ENCODE peak calls at places on chromosomes 7 and 10, in five cellular contexts. B, Y, M, Q and A are unnamed samples.

GRCh38 chr7:70771447-70771846 is 360.5 kb upstream of the GALNT17 start:
- DNase-seq in B (no peak), Y (no peak), M (no peak), Q (no peak), A (no peak)

GRCh38 chr10:69789164-69789576 is 12.5 kb upstream of the COL13A1 start:
- DNase-seq in B (no peak), Y (no peak), M (no peak), Q (no peak), A (no peak)

GRCh38 chr10:80855348-80855971 is 317.8 kb downstream of the SH2D4B start:
- DNase-seq in B (peak), Y (peak), M (no peak), Q (no peak), A (peak)

GRCh38 chr7:42931447-42931833 is 534 bp downstream of the PSMA2 start:
- DNase-seq in B (no peak), Y (no peak), M (no peak), Q (no peak), A (no peak)

GRCh38 chr7:41085244-41085643 is 617.6 kb downstream of the INHBA start:
- DNase-seq in B (no peak), Y (no peak), M (no peak), Q (no peak), A (no peak)

GRCh38 chr10:92074126-92074887 is 150.7 kb downstream of the BTAF1 start:
- DNase-seq in B (no peak), Y (no peak), M (no peak), Q (no peak), A (no peak)

GRCh38 chr7:130292682-130293257 is at the start of gene CPA4:
- DNase-seq in B (peak), Y (no peak), M (peak), Q (peak), A (no peak)

GRCh38 chr10:121553455-121553854 is 44.8 kb downstream of the FGFR2 start:
- DNase-seq in B (no peak), Y (no peak), M (no peak), Q (no peak), A (no peak)

GRCh38 chr10:23375366-23375765 is 30.8 kb upstream of the C10orf67 start:
- DNase-seq in B (no peak), Y (no peak), M (no peak), Q (no peak), A (no peak)

GRCh38 chr10:58282615-58283014 is 13.7 kb downstream of the CISD1 start:
- DNase-seq in B (no peak), Y (peak), M (no peak), Q (no peak), A (peak)

GRCh38 chr10:47339759-47340612 is 8.2 kb upstream of the RBP3 start:
- DNase-seq in B (no peak), Y (no peak), M (no peak), Q (peak), A (no peak)

GRCh38 chr7:116990056-116990455 is 36.8 kb downstream of the ST7 start:
- DNase-seq in B (no peak), Y (no peak), M (no peak), Q (no peak), A (no peak)

GRCh38 chr7:95996174-95996573 is 223.8 kb downstream of the DYNC1I1 start:
- DNase-seq in B (no peak), Y (no peak), M (no peak), Q (no peak), A (no peak)

GRCh38 chr7:140275069-140275961 is 98.5 kb upstream of the KDM7A start:
- DNase-seq in B (no peak), Y (no peak), M (no peak), Q (no peak), A (no peak)

GRCh38 chr10:121994429-121994881 is 5.5 kb downstream of the TACC2 start:
- DNase-seq in B (no peak), Y (no peak), M (no peak), Q (peak), A (no peak)

GRCh38 chr10:132915411-132915810 is 27.0 kb downstream of the CFAP46 start:
- DNase-seq in B (no peak), Y (no peak), M (no peak), Q (no peak), A (no peak)

GRCh38 chr10:26780793-26781601 is 79.8 kb downstream of the ABI1 start:
- DNase-seq in B (peak), Y (no peak), M (no peak), Q (no peak), A (no peak)

GRCh38 chr7:128665057-128665456 is 7.0 kb upstream of the GARIN1A start:
- DNase-seq in B (no peak), Y (no peak), M (no peak), Q (no peak), A (no peak)

GRCh38 chr7:126657599-126658358 is 595.0 kb downstream of the GRM8 start:
- DNase-seq in B (no peak), Y (peak), M (no peak), Q (no peak), A (peak)

GRCh38 chr7:128041203-128041602 is 10.0 kb upstream of the LRRC4 start:
- DNase-seq in B (peak), Y (no peak), M (no peak), Q (no peak), A (no peak)

GRCh38 chr7:16926283-16926682 is 44.5 kb upstream of the AGR3 start:
- DNase-seq in B (peak), Y (no peak), M (no peak), Q (no peak), A (no peak)

GRCh38 chr10:33291053-33291592 is 43.3 kb downstream of the NRP1 start:
- DNase-seq in B (no peak), Y (no peak), M (no peak), Q (no peak), A (no peak)

GRCh38 chr7:154736389-154736788 is 266.5 kb downstream of the PAXIP1 start:
- DNase-seq in B (no peak), Y (no peak), M (no peak), Q (no peak), A (no peak)

GRCh38 chr7:107446531-107446930 is 23.3 kb upstream of the GPR22 start:
- DNase-seq in B (no peak), Y (no peak), M (no peak), Q (no peak), A (no peak)

GRCh38 chr10:75426880-75427279 is 4.5 kb upstream of the LRMDA start:
- DNase-seq in B (no peak), Y (no peak), M (no peak), Q (no peak), A (no peak)

GRCh38 chr7:151539055-151539714 is 19.5 kb upstream of the RHEB start:
- DNase-seq in B (peak), Y (no peak), M (no peak), Q (no peak), A (peak)

GRCh38 chr10:92760609-92761008 is 70.9 kb downstream of the HHEX start:
- DNase-seq in B (no peak), Y (no peak), M (no peak), Q (no peak), A (no peak)

GRCh38 chr7:115879171-115879570 is 151.4 kb downstream of the TFEC start:
- DNase-seq in B (no peak), Y (no peak), M (no peak), Q (no peak), A (no peak)

GRCh38 chr10:124802313-124802675 is 675 bp downstream of the ABRAXAS2 start:
- DNase-seq in B (no peak), Y (peak), M (no peak), Q (no peak), A (peak)

GRCh38 chr7:105521027-105521730 is 892 bp downstream of the PUS7 start:
- DNase-seq in B (peak), Y (peak), M (peak), Q (peak), A (peak)

GRCh38 chr10:20885678-20886077 is 11.4 kb downstream of the NEBL start:
- DNase-seq in B (no peak), Y (no peak), M (no peak), Q (no peak), A (no peak)

GRCh38 chr10:84341538-84341856 is 13.1 kb downstream of the CCSER2 start:
- DNase-seq in B (no peak), Y (no peak), M (no peak), Q (no peak), A (no peak)

GRCh38 chr7:44323381-44324203 is 1.8 kb downstream of the CAMK2B start:
- DNase-seq in B (no peak), Y (no peak), M (no peak), Q (no peak), A (no peak)

GRCh38 chr7:141028767-141029166 is 14.0 kb upstream of the MRPS33 start:
- DNase-seq in B (no peak), Y (no peak), M (no peak), Q (no peak), A (no peak)

GRCh38 chr7:100825760-100826545 is 1.4 kb downstream of the EPHB4 start:
- DNase-seq in B (peak), Y (no peak), M (no peak), Q (no peak), A (peak)

GRCh38 chr10:55374917-55375316 is 573.9 kb upstream of the PCDH15 start:
- DNase-seq in B (no peak), Y (no peak), M (no peak), Q (no peak), A (no peak)

GRCh38 chr7:135617781-135618180 is 44.5 kb upstream of the STMP1 start:
- DNase-seq in B (no peak), Y (no peak), M (no peak), Q (no peak), A (no peak)

GRCh38 chr7:135616136-135616535 is 46.2 kb upstream of the STMP1 start:
- DNase-seq in B (no peak), Y (no peak), M (no peak), Q (no peak), A (no peak)

GRCh38 chr7:135618510-135618909 is 43.8 kb upstream of the STMP1 start:
- DNase-seq in B (no peak), Y (no peak), M (no peak), Q (no peak), A (no peak)

GRCh38 chr7:135620447-135620846 is 41.9 kb upstream of the STMP1 start:
- DNase-seq in B (no peak), Y (no peak), M (no peak), Q (no peak), A (no peak)

DNA sequence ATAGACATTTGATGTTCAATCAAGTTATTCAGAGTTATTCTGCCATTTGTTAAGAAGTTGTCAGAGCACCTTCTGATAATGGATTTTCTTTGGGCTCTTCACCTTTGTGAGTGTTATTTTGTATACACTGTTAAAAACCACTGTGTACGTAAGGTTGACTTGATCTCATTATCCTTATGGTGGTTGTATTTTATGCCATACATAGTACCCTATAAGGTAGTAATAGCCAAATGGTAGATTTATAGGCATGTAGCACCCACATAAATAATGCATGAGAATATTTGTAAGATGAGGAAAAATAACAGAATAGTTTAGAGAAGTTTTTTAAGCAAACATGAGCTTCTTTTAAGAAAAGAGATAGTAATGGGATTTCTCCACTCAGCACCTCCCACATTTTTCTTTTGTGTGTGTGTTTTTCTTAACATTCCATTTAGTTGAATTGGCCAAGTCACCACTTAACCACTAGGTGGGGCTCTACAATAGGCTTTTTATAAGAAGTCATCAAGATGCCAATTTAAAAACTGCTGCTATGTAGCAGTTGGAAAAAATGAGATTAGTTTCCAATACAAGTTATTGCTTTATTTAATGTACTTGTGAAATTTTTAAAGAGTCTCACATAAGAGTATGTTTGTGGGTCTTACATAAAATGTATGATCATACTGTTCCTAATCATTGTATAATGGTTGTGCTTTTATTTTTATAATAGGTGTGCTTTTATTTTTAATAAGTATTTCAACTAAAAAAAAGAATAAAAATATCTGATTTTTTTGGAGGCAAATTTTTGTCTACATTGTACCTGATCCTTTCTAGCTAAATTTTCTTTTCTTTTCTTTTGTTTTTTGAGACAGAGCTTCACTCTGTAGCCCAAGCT is 41.1 kb upstream of the STMP1 start:
- DNase-seq in B (peak), Y (peak), M (peak), Q (no peak), A (peak)
- TF ChIP-seq CTCF in B (peak), Y (peak), M (peak), Q (peak), A (peak)

GRCh38 chr7:112567388-112567787 is 86.6 kb downstream of the LSMEM1 start:
- DNase-seq in B (no peak), Y (no peak), M (no peak), Q (no peak), A (no peak)

GRCh38 chr7:112571852-112572607 is 91.2 kb downstream of the LSMEM1 start:
- DNase-seq in B (no peak), Y (no peak), M (no peak), Q (no peak), A (no peak)

GRCh38 chr7:112566392-112567324 is 85.9 kb downstream of the LSMEM1 start:
- DNase-seq in B (no peak), Y (no peak), M (no peak), Q (no peak), A (no peak)
- TF ChIP-seq CTCF in B (no peak), Y (no peak), M (no peak), Q (no peak), A (no peak)

GRCh38 chr7:119944601-119944972 is 328.4 kb upstream of the KCND2 start:
- DNase-seq in B (no peak), Y (no peak), M (no peak), Q (no peak), A (no peak)
- TF ChIP-seq CTCF in B (no peak), Y (no peak), M (no peak), Q (no peak), A (no peak)

DNA sequence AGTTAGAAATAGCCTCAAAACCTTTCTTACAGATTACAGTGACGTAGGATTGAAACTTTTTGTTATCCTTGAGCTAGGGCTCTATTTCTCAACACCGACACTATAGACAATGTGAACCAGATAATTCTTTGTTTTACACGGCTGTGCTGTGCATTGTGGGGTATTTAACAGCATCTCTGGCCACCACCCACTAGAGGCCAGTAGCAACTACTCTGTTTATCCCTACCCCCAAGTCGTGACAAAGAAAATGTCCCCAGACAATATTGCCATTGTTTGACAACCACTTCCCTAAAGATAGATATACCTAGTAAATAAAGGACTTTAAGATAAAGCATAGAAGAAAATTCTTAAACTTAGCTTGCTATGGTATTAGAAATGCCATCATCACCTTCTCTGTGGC is 359.6 kb downstream of the ARL4A start:
- DNase-seq in B (no peak), Y (no peak), M (no peak), Q (no peak), A (no peak)
- TF ChIP-seq CTCF in B (no peak), Y (no peak), M (no peak), Q (no peak), A (no peak)

DNA sequence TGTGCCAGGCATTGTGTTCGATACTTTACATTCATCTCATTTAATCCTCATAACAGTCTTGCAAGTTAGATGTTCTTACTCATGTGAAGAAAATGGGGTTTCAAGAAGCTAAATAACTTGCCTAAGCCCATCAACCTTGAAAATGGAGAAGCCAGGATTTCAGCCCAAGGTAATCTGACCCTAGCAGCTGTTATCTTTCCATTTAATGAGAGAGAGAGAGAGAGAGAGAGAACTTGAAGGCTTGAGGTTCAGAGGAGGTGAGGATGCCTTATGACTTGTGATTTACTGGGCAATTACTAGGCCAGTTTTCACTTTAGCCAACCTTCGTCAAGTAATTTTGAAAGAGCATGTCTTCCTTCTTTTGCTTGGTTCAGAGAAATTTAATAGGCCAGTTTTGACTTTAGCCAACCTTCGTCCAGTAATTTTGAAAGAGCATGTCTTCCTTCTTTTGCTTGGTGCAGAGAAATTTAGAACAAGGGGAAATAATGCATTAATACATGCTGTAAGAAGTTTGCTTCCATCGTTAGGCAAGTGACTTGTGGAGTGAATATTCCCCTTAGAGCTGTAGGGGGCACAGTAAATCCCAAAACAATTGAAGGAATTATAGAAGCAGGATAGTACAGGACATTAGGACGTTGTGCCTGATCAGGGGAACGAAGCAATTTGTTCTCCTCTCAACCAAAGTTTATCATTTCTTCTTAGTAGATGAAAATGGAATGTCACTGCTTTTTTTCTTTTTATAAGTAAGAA is 143.0 kb upstream of the BMPER start:
- DNase-seq in B (no peak), Y (no peak), M (no peak), Q (no peak), A (no peak)
- TF ChIP-seq CTCF in B (no peak), Y (no peak), M (no peak), Q (no peak), A (no peak)

GRCh38 chr10:63722537-63722936 is 201.3 kb downstream of the REEP3 start:
- DNase-seq in B (no peak), Y (no peak), M (peak), Q (peak), A (no peak)

GRCh38 chr10:63723741-63724140 is 202.5 kb downstream of the REEP3 start:
- DNase-seq in B (no peak), Y (no peak), M (no peak), Q (no peak), A (no peak)

GRCh38 chr10:63726883-63727282 is 205.7 kb downstream of the REEP3 start:
- DNase-seq in B (no peak), Y (no peak), M (no peak), Q (no peak), A (no peak)

GRCh38 chr10:63723320-63723719 is 202.1 kb downstream of the REEP3 start:
- DNase-seq in B (no peak), Y (no peak), M (no peak), Q (no peak), A (no peak)

GRCh38 chr10:63724922-63725321 is 203.7 kb downstream of the REEP3 start:
- DNase-seq in B (no peak), Y (no peak), M (no peak), Q (no peak), A (no peak)
- TF ChIP-seq CTCF in B (no peak), Y (no peak), M (no peak), Q (no peak), A (no peak)

GRCh38 chr7:158411232-158411950 is 176.2 kb downstream of the PTPRN2 start:
- DNase-seq in B (no peak), Y (no peak), M (no peak), Q (peak), A (no peak)
- TF ChIP-seq CTCF in B (no peak), Y (no peak), M (no peak), Q (no peak), A (no peak)

GRCh38 chr10:30056767-30057355 is 2.5 kb downstream of the JCAD start:
- DNase-seq in B (no peak), Y (no peak), M (no peak), Q (no peak), A (no peak)
- TF ChIP-seq CTCF in B (no peak), Y (no peak), M (no peak), Q (no peak), A (no peak)

GRCh38 chr10:4391683-4392082 is 434.3 kb upstream of the AKR1E2 start:
- DNase-seq in B (no peak), Y (no peak), M (no peak), Q (no peak), A (no peak)
- TF ChIP-seq CTCF in B (no peak), Y (no peak), M (no peak), Q (no peak), A (no peak)

GRCh38 chr7:144671429-144671828 is 164.4 kb downstream of the TPK1 start:
- DNase-seq in B (no peak), Y (no peak), M (no peak), Q (no peak), A (no peak)

GRCh38 chr7:144670251-144670650 is 165.6 kb downstream of the TPK1 start:
- DNase-seq in B (no peak), Y (no peak), M (no peak), Q (no peak), A (no peak)

GRCh38 chr7:144674550-144674949 is 161.3 kb downstream of the TPK1 start:
- DNase-seq in B (no peak), Y (no peak), M (no peak), Q (no peak), A (no peak)

GRCh38 chr7:144676492-144676891 is 159.4 kb downstream of the TPK1 start:
- DNase-seq in B (no peak), Y (no peak), M (no peak), Q (no peak), A (no peak)

GRCh38 chr7:144672869-144673268 is 163.0 kb downstream of the TPK1 start:
- DNase-seq in B (no peak), Y (no peak), M (no peak), Q (no peak), A (no peak)
- TF ChIP-seq CTCF in B (no peak), Y (no peak), M (no peak), Q (no peak), A (no peak)